ENCODE peak calls at places on chromosomes 1 and 21, in six cellular contexts. D is IMR-90, L is H1, U is H9, R is trophoblast cell, Y is mesenchymal stem cell. F is an unnamed sample.
A peak's percentile ranks its signal among the peaks of the same experiment; 100 is the strongest.

GRCh38 chr21:45994086-45994661 is 12.6 kb downstream of the COL6A1 start:
- DNase-seq in L (no peak), D (no peak), Y (no peak), R (no peak), U (no peak), F (no peak)

GRCh38 chr21:36706951-36707762 is 8.2 kb downstream of the SIM2 start:
- DNase-seq in R (no peak), Y (no peak), U (peak; percentile 63), D (peak; percentile 37), L (no peak), F (peak; percentile 64)

GRCh38 chr1:29325675-29326074 is 89.4 kb downstream of the PTPRU start:
- DNase-seq in R (no peak), L (no peak), Y (no peak), U (peak; percentile 71), D (no peak), F (peak; percentile 20)

GRCh38 chr1:204261746-204262505 is 48.1 kb upstream of the GOLT1A start:
- DNase-seq in D (peak; percentile 77), L (no peak), R (no peak), U (no peak), Y (peak; percentile 68), F (no peak)

GRCh38 chr1:172990598-172991215 is 60.0 kb downstream of the TNFSF18 start:
- DNase-seq in L (no peak), Y (peak; percentile 61), U (no peak), D (peak; percentile 73), R (no peak), F (no peak)

GRCh38 chr1:224880593-224881307 is 48.7 kb upstream of the DNAH14 start:
- DNase-seq in U (peak; percentile 83), R (no peak), L (peak; percentile 47), D (no peak), Y (no peak), F (peak; percentile 48)

GRCh38 chr1:181669209-181669608 is 185.9 kb downstream of the CACNA1E start:
- DNase-seq in Y (no peak), L (no peak), U (no peak), R (no peak), D (no peak), F (no peak)

GRCh38 chr1:28329395-28330153 is 734 bp downstream of the MED18 start:
- DNase-seq in U (peak; percentile 53), Y (peak; percentile 60), R (peak; percentile 66), D (peak; percentile 21), L (no peak), F (no peak)

GRCh38 chr21:43311303-43311817 is 115.6 kb downstream of the SIK1 start:
- DNase-seq in R (no peak), Y (no peak), L (no peak), U (no peak), D (no peak), F (no peak)

GRCh38 chr21:46509760-46510159 is 51.1 kb downstream of the DIP2A start:
- DNase-seq in L (no peak), D (peak; percentile 81), U (no peak), Y (peak; percentile 14), R (no peak), F (no peak)

GRCh38 chr1:207644852-207645631 is at the start of gene CR1L:
- DNase-seq in U (peak; percentile 64), R (peak; percentile 82), Y (no peak), D (peak; percentile 27), L (no peak), F (no peak)

GRCh38 chr1:178572604-178573003 is 59.7 kb downstream of the TEX35 start:
- DNase-seq in U (no peak), L (no peak), R (no peak), D (no peak), Y (no peak), F (no peak)

GRCh38 chr1:63261736-63262142 is 60.6 kb upstream of the FOXD3 start:
- DNase-seq in R (no peak), L (no peak), D (no peak), U (no peak), Y (no peak), F (no peak)

GRCh38 chr1:103859721-103860120 is 110.0 kb downstream of the AMY1C start:
- DNase-seq in R (peak; percentile 18), Y (no peak), D (no peak), L (no peak), U (no peak), F (no peak)

DNA sequence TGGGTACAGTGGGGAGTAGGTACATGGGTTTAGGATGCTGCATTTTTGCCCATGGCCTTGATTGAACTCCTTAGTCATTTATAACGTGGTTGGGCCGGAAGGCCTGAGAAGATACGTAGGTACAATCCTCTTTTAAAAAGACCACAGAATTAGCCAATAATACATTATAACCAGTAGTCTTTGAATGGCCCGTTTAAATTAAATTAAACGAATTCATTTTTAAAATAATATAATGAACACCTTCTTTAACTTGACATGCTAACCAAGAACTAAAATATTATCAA is 20.1 kb upstream of the ADAR start:
- DNase-seq in R (no peak), U (no peak), D (no peak), Y (no peak), L (no peak), F (no peak)
- H3K9ac ChIP-seq in R (peak overlapping the region; percentile 3), U (peak overlapping the region; percentile 92), D (peak overlapping the region; percentile 67), Y (peak overlapping the region; percentile 98), L (peak overlapping the region; percentile 89), F (no peak overlapping the region)

DNA sequence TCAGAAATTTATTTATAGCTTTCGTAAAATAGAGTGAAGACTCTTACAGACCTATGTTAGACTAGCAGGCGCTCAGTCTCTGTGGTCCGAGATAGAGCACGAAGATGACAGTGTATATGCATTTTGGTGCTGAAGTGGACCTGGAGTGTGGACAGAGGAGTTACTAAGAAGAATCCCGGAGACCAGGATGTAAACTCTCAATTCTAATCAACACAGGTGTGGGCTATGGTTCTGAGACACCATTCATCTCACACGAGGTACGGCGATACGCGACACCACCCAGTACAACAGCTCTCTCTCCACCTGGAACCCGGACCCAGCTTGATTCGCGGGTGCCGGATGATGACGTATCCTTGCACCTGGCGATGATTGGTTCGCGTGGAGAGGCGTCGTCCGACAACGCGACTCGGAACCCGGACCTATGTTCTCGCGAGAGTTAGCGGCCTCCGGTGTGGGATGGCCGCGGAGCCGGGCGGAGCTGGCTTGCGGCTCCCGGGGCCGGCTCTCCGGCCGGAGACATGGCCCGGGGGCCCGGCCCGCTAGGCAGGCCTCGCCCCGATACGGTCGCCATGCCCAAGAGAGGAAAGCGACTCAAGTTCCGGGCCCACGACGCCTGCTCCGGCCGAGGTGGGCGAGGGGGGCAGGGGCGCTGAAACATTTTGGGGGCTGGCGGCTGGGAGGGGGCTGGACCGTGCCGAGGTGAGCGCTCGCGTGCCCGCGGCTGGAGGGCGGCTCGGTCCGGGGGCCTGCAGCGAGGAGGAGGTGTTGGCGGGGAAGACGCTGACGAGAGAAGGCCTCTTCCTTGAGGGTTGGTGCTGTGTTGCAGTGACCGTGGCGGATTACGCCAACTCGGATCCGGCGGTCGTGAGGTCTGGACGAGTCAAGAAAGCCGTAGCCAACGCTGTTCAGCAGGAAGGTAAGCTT is at the start of gene TMEM183A:
- DNase-seq in D (peak; percentile 97), R (peak; percentile 99), L (peak; percentile 90), U (peak; percentile 98), Y (peak; percentile 97), F (peak; percentile 96)
- H4K8ac ChIP-seq in D (peak within 1 kb of the TSS; percentile 100), R (peak within 1 kb of the TSS; percentile 95), L (peak within 1 kb of the TSS; percentile 94), U (no peak within 1 kb of the TSS), Y (peak within 1 kb of the TSS; percentile 91), F (no peak within 1 kb of the TSS)

GRCh38 chr1:164361927-164362326 is 197.1 kb upstream of the PBX1 start:
- DNase-seq in L (no peak), D (no peak), U (no peak), R (no peak), Y (no peak), F (no peak)
- H3K9me3 ChIP-seq in L (peaks cover 6% of the 10 kb centered on the region), D (peaks cover 3% of the 10 kb centered on the region), U (no peaks in the 10 kb centered on the region), R (no peaks in the 10 kb centered on the region), Y (peaks cover 9% of the 10 kb centered on the region), F (peaks cover 2% of the 10 kb centered on the region)

DNA sequence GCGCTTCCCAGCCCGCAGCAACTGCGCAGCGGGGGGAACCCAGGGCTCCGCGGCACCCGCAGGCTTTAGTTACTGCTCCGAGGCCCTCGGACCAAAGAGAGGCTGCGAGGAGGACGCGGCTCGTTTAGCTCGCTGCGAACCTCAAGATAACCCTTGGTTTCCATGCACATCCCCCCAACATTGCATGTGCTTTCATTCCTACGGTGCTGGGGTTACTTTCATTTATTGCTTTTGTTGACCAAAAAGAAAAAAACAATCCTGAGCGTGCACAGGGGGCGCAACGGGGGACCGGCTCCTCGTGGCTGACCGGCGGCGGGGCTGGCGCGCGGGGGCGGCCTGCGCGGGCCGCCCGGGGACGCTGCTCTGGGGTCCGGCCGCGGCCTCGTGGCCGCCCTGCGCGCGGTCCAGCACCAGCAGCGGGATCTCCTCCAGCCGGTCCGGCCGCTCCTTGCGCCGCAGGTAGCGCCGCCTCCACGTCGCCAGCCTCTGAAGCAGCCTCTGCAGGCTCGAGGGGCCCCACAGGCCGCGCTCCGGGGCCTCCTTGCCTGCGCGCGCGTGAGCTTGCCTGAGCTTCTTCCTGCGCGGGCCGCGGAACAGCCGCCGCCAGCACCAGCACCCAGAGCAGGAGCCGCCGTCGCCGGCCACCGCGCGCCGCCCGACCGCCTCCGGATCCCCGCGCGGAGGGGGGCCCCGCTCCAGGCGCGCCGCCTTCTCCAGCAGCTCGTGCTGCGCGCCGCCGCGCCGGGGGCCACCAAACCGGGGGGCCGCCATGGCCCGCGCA is 77.4 kb downstream of the DESI2 start:
- DNase-seq in U (peak; percentile 51), D (peak; percentile 49), Y (peak; percentile 48), L (no peak), R (peak; percentile 53), F (peak; percentile 15)
- H3K9ac ChIP-seq in U (no peak overlapping the region), D (peak overlapping the region; percentile 71), Y (peak overlapping the region; percentile 78), L (peak overlapping the region; percentile 67), R (no peak overlapping the region), F (peak overlapping the region; percentile 77)

DNA sequence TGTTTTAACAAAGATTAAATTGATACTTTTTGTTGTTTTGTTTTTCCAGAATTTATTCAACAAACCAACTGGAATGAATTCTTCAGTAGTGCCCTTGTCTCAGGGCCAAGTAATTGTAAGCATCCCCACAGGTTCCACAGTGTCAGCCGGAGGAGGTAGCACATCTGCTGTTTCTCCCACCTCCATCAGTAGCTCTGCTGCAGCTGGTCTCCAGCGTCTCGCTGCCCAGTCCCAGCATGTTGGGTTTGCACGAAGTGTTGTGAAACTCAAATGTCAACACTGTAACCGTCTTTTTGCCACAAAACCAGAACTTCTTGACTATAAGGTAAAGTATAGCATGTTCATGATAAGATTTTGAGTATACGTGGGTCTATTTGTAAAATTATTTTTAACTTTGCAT is 118.4 kb downstream of the ZMYM4 start:
- DNase-seq in R (no peak), L (no peak), D (no peak), U (no peak), Y (no peak), F (no peak)
- H4K8ac ChIP-seq in R (no peak overlapping the region), L (no peak overlapping the region), D (no peak overlapping the region), U (no peak overlapping the region), Y (no peak overlapping the region), F (no peak overlapping the region)